ENCODE peak calls at places on chromosome 3, in seven cellular contexts. One of them, this sample, is unnamed.

GRCh38 chr3:154177406-154177805 is 56.2 kb downstream of the ARHGEF26 start:
- DNase-seq in suprapubic skin: no peak
- DNase-seq in transverse colon: no peak
- DNase-seq in HepG2: no peak
- DNase-seq in GM12878: no peak
- DNase-seq in stomach: no peak
- DNase-seq in H1: no peak
- DNase-seq in this sample: no peak

GRCh38 chr3:108017587-108017986 is 73.2 kb downstream of the CD47 start:
- DNase-seq in suprapubic skin: no peak
- DNase-seq in HepG2: no peak
- DNase-seq in H1: no peak
- DNase-seq in stomach: no peak
- DNase-seq in GM12878: no peak
- DNase-seq in transverse colon: no peak
- DNase-seq in this sample: no peak

GRCh38 chr3:120013481-120013880 is 80.8 kb downstream of the GSK3B start:
- DNase-seq in stomach: no peak
- DNase-seq in H1: no peak
- DNase-seq in transverse colon: no peak
- DNase-seq in GM12878: no peak
- DNase-seq in suprapubic skin: no peak
- DNase-seq in HepG2: no peak
- DNase-seq in this sample: no peak

GRCh38 chr3:5212625-5213573 is 25.4 kb downstream of the EDEM1 start:
- DNase-seq in suprapubic skin: no peak
- DNase-seq in GM12878: no peak
- DNase-seq in transverse colon: no peak
- DNase-seq in HepG2: no peak
- DNase-seq in stomach: no peak
- DNase-seq in H1: no peak
- DNase-seq in this sample: no peak

GRCh38 chr3:157030712-157031111 is 129.2 kb downstream of the CCNL1 start:
- DNase-seq in GM12878: no peak
- DNase-seq in stomach: no peak
- DNase-seq in suprapubic skin: no peak
- DNase-seq in H1: no peak
- DNase-seq in HepG2: no peak
- DNase-seq in transverse colon: no peak
- DNase-seq in this sample: no peak

GRCh38 chr3:62323241-62323640 is 50.1 kb downstream of the FEZF2 start:
- DNase-seq in transverse colon: no peak
- DNase-seq in HepG2: no peak
- DNase-seq in GM12878: no peak
- DNase-seq in stomach: no peak
- DNase-seq in H1: no peak
- DNase-seq in suprapubic skin: no peak
- DNase-seq in this sample: no peak

GRCh38 chr3:179476215-179476614 is 24.9 kb upstream of the GNB4 start:
- DNase-seq in HepG2: no peak
- DNase-seq in suprapubic skin: no peak
- DNase-seq in H1: no peak
- DNase-seq in GM12878: no peak
- DNase-seq in transverse colon: no peak
- DNase-seq in stomach: no peak
- DNase-seq in this sample: no peak

GRCh38 chr3:24299801-24300626 is 194.6 kb downstream of the THRB start:
- DNase-seq in stomach: no peak
- DNase-seq in transverse colon: no peak
- DNase-seq in HepG2: no peak
- DNase-seq in H1: no peak
- DNase-seq in suprapubic skin: no peak
- DNase-seq in GM12878: no peak
- DNase-seq in this sample: no peak

GRCh38 chr3:115217678-115218451 is 70.8 kb upstream of the ZBTB20 start:
- DNase-seq in HepG2: peak; percentile 32
- DNase-seq in suprapubic skin: no peak
- DNase-seq in stomach: no peak
- DNase-seq in transverse colon: peak; percentile 52
- DNase-seq in GM12878: no peak
- DNase-seq in H1: peak; percentile 25
- DNase-seq in this sample: no peak

GRCh38 chr3:147400111-147400510 is 6.2 kb downstream of the ZIC4 start:
- DNase-seq in stomach: no peak
- DNase-seq in GM12878: no peak
- DNase-seq in transverse colon: no peak
- DNase-seq in HepG2: no peak
- DNase-seq in suprapubic skin: no peak
- DNase-seq in H1: no peak
- DNase-seq in this sample: no peak

GRCh38 chr3:37456270-37456708 is 281.9 kb upstream of the LRRFIP2 start:
- DNase-seq in stomach: peak; percentile 52
- DNase-seq in transverse colon: peak; percentile 77
- DNase-seq in H1: no peak
- DNase-seq in HepG2: no peak
- DNase-seq in suprapubic skin: peak; percentile 84
- DNase-seq in GM12878: no peak
- DNase-seq in this sample: peak; percentile 93

GRCh38 chr3:68904064-68904463 is 28.3 kb downstream of the TAFA4 start:
- DNase-seq in H1: no peak
- DNase-seq in HepG2: no peak
- DNase-seq in stomach: no peak
- DNase-seq in suprapubic skin: no peak
- DNase-seq in GM12878: no peak
- DNase-seq in transverse colon: no peak
- DNase-seq in this sample: no peak

GRCh38 chr3:125916376-125916978 is 52.5 kb upstream of the ROPN1B start:
- DNase-seq in transverse colon: peak; percentile 99
- DNase-seq in HepG2: peak; percentile 84
- DNase-seq in stomach: peak; percentile 99
- DNase-seq in suprapubic skin: peak; percentile 100
- DNase-seq in GM12878: peak; percentile 65
- DNase-seq in H1: peak; percentile 84
- DNase-seq in this sample: no peak

GRCh38 chr3:178195824-178196223 is 340.4 kb upstream of the KCNMB2 start:
- DNase-seq in HepG2: no peak
- DNase-seq in GM12878: no peak
- DNase-seq in suprapubic skin: no peak
- DNase-seq in H1: no peak
- DNase-seq in stomach: no peak
- DNase-seq in transverse colon: no peak
- DNase-seq in this sample: no peak

GRCh38 chr3:61288446-61288845 is 37.2 kb upstream of the FHIT start:
- DNase-seq in stomach: no peak
- DNase-seq in suprapubic skin: no peak
- DNase-seq in H1: no peak
- DNase-seq in transverse colon: no peak
- DNase-seq in HepG2: no peak
- DNase-seq in GM12878: no peak
- DNase-seq in this sample: no peak

GRCh38 chr3:72848703-72849081 is 447 bp upstream of the SHQ1 start:
- DNase-seq in HepG2: no peak
- DNase-seq in stomach: no peak
- DNase-seq in GM12878: peak; percentile 71
- DNase-seq in H1: no peak
- DNase-seq in suprapubic skin: no peak
- DNase-seq in transverse colon: no peak
- DNase-seq in this sample: no peak

GRCh38 chr3:150090877-150091276 is 120.2 kb upstream of the PFN2 start:
- DNase-seq in GM12878: no peak
- DNase-seq in HepG2: no peak
- DNase-seq in stomach: no peak
- DNase-seq in suprapubic skin: no peak
- DNase-seq in transverse colon: no peak
- DNase-seq in H1: no peak
- DNase-seq in this sample: no peak

GRCh38 chr3:190718691-190719090 is 143.8 kb downstream of the GMNC start:
- DNase-seq in H1: no peak
- DNase-seq in transverse colon: no peak
- DNase-seq in HepG2: no peak
- DNase-seq in suprapubic skin: no peak
- DNase-seq in stomach: no peak
- DNase-seq in GM12878: no peak
- DNase-seq in this sample: no peak

GRCh38 chr3:139120336-139120971 is 75.8 kb upstream of the PRR23C start:
- DNase-seq in transverse colon: no peak
- DNase-seq in GM12878: no peak
- DNase-seq in H1: no peak
- DNase-seq in suprapubic skin: no peak
- DNase-seq in stomach: no peak
- DNase-seq in HepG2: no peak
- DNase-seq in this sample: no peak

GRCh38 chr3:30453364-30454039 is 152.9 kb upstream of the TGFBR2 start:
- DNase-seq in HepG2: no peak
- DNase-seq in transverse colon: no peak
- DNase-seq in GM12878: no peak
- DNase-seq in suprapubic skin: no peak
- DNase-seq in H1: no peak
- DNase-seq in stomach: no peak
- DNase-seq in this sample: no peak

GRCh38 chr3:127715541-127715940 is 42.8 kb downstream of the ABTB1 start:
- DNase-seq in transverse colon: no peak
- DNase-seq in H1: no peak
- DNase-seq in stomach: no peak
- DNase-seq in HepG2: no peak
- DNase-seq in GM12878: no peak
- DNase-seq in suprapubic skin: peak; percentile 10
- DNase-seq in this sample: no peak

GRCh38 chr3:127718244-127718915 is 45.6 kb downstream of the ABTB1 start:
- DNase-seq in stomach: no peak
- DNase-seq in suprapubic skin: peak; percentile 26
- DNase-seq in H1: no peak
- DNase-seq in GM12878: no peak
- DNase-seq in transverse colon: no peak
- DNase-seq in HepG2: no peak
- DNase-seq in this sample: peak; percentile 41

GRCh38 chr3:127716334-127716733 is 43.6 kb downstream of the ABTB1 start:
- DNase-seq in stomach: no peak
- DNase-seq in H1: no peak
- DNase-seq in transverse colon: no peak
- DNase-seq in GM12878: no peak
- DNase-seq in HepG2: no peak
- DNase-seq in suprapubic skin: no peak
- DNase-seq in this sample: no peak

GRCh38 chr3:127718916-127719290 is 46.2 kb downstream of the ABTB1 start:
- DNase-seq in transverse colon: no peak
- DNase-seq in H1: no peak
- DNase-seq in GM12878: no peak
- DNase-seq in suprapubic skin: peak; percentile 34
- DNase-seq in HepG2: no peak
- DNase-seq in stomach: no peak
- DNase-seq in this sample: no peak

DNA sequence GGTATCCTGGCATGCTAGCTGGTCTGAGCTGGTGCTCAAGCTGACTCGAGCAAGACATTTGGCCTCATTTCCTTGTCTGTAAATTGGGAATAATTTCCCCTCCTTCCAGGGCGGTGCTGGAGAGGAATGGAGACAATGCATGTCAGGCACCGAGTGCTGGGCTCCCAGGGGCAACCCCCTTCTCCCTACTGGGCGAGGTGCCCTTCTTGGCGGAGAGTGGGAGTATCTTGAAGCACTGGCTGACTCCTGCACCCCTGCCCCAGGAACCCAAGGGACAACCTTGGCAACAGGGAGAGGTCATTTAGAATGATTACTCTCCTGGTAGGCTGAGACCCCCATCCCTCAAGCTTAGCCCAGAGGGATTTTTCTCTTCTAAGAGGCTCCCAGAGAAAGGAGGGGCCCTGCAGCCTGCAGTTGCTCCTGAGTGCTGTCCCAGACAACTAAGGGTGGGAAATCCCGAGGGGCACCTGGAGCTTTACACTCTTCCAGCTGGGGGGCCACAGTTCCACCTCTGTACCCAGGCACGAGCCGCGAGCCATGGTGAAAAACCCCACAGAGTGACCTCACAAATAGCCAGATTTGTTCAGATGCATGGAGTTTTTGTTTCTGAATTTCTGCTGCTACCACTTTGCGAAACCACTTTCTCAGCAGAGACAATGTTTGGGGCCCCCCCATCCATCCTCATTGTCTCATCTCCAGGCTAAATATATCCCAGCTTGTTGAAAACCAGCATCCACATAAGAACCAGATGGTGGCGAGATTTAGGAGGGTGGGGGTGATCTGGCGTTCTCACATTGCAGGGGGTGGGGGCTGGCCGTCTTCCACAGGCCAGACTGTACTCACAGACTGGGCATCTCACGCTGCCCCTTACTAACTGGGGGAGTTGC is 44.8 kb downstream of the ABTB1 start:
- DNase-seq in HepG2: no peak
- DNase-seq in H1: no peak
- DNase-seq in GM12878: no peak
- DNase-seq in suprapubic skin: peak; percentile 34
- DNase-seq in stomach: no peak
- DNase-seq in transverse colon: no peak
- DNase-seq in this sample: no peak
- TF ChIP-seq POLR2AphosphoS5 in HepG2: no peak
- TF ChIP-seq POLR2AphosphoS5 in H1: no peak
- TF ChIP-seq POLR2AphosphoS5 in GM12878: no peak
- TF ChIP-seq POLR2AphosphoS5 in suprapubic skin: no peak
- TF ChIP-seq POLR2AphosphoS5 in stomach: no peak
- TF ChIP-seq POLR2AphosphoS5 in transverse colon: no peak
- TF ChIP-seq POLR2AphosphoS5 in this sample: no peak

GRCh38 chr3:173395412-173396181 is 1.9 kb upstream of the NLGN1 start:
- DNase-seq in GM12878: no peak
- DNase-seq in HepG2: no peak
- DNase-seq in suprapubic skin: peak; percentile 91
- DNase-seq in transverse colon: peak; percentile 75
- DNase-seq in H1: peak; percentile 77
- DNase-seq in stomach: peak; percentile 78
- DNase-seq in this sample: peak; percentile 95
- TF ChIP-seq POLR2A in GM12878: peak; percentile 43
- TF ChIP-seq POLR2A in HepG2: no peak
- TF ChIP-seq POLR2A in suprapubic skin: no peak
- TF ChIP-seq POLR2A in transverse colon: peak; percentile 44
- TF ChIP-seq POLR2A in H1: peak; percentile 79
- TF ChIP-seq POLR2A in stomach: no peak
- TF ChIP-seq POLR2A in this sample: peak; percentile 68

GRCh38 chr3:45528429-45528828 is 66.1 kb upstream of the LIMD1 start:
- DNase-seq in suprapubic skin: no peak
- DNase-seq in GM12878: no peak
- DNase-seq in transverse colon: no peak
- DNase-seq in HepG2: no peak
- DNase-seq in stomach: no peak
- DNase-seq in H1: no peak
- DNase-seq in this sample: no peak
- TF ChIP-seq EP300 in suprapubic skin: no peak
- TF ChIP-seq EP300 in GM12878: no peak
- TF ChIP-seq EP300 in transverse colon: no peak
- TF ChIP-seq EP300 in HepG2: no peak
- TF ChIP-seq EP300 in stomach: no peak
- TF ChIP-seq EP300 in H1: no peak
- TF ChIP-seq EP300 in this sample: no peak

DNA sequence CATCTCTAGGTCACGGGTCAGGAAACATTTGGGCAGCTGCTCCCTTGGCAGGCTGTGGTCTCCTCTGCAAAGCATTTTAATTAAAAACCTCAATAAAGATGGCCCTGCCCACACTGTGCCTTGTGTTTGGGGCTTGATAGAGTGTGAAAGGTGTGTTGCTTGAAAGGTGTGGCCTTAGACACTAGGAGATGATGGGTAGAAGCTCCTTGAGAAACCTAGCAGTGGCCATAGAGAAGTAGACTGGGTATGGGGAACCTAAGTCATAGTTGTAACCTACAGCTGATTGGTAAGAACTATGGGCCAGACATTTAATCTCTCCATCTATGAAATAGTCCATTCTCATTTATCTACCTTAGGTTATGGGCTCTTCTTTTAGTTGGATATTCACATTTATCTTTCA is 3.3 kb downstream of the JAGN1 start:
- DNase-seq in H1: no peak
- DNase-seq in transverse colon: no peak
- DNase-seq in suprapubic skin: no peak
- DNase-seq in HepG2: no peak
- DNase-seq in GM12878: no peak
- DNase-seq in stomach: no peak
- DNase-seq in this sample: no peak
- TF ChIP-seq POLR2AphosphoS5 in H1: no peak
- TF ChIP-seq POLR2AphosphoS5 in transverse colon: no peak
- TF ChIP-seq POLR2AphosphoS5 in suprapubic skin: no peak
- TF ChIP-seq POLR2AphosphoS5 in HepG2: peak; percentile 36
- TF ChIP-seq POLR2AphosphoS5 in GM12878: no peak
- TF ChIP-seq POLR2AphosphoS5 in stomach: no peak
- TF ChIP-seq POLR2AphosphoS5 in this sample: no peak